ENCODE peak calls at places on chromosomes 3 and 15, in seven cellular contexts. Y is PC-3, E is GM23338, B is HCT116, U is hepatocyte, W is PC-9, A is MM.1S. T is an unnamed sample.

GRCh38 chr3:112774293-112774926 is 72.3 kb downstream of the CD200R1L start:
- DNase-seq in E (no peak), A (peak; percentile 16), B (no peak), W (peak; percentile 87), U (no peak), Y (peak; percentile 92), T (no peak)

GRCh38 chr15:79811406-79812405 is 85.1 kb downstream of the MTHFS start:
- DNase-seq in B (no peak), U (peak; percentile 73), Y (no peak), A (no peak), E (no peak), W (no peak), T (no peak)

GRCh38 chr3:73812054-73812453 is 187.3 kb upstream of the PDZRN3 start:
- DNase-seq in W (no peak), A (no peak), U (no peak), E (no peak), B (no peak), Y (no peak), T (no peak)

GRCh38 chr15:76177491-76178040 is 117.8 kb downstream of the TMEM266 start:
- DNase-seq in Y (peak; percentile 23), U (no peak), W (peak; percentile 65), B (no peak), E (no peak), A (no peak), T (no peak)

GRCh38 chr3:42071720-42072582 is 19.2 kb upstream of the TRAK1 start:
- DNase-seq in B (no peak), U (peak; percentile 68), E (peak; percentile 74), A (peak; percentile 85), Y (peak; percentile 97), W (no peak), T (peak; percentile 80)

GRCh38 chr3:58062469-58062868 is 54.2 kb downstream of the FLNB start:
- DNase-seq in U (no peak), E (no peak), Y (no peak), A (no peak), W (no peak), B (no peak), T (no peak)

GRCh38 chr15:65077981-65078352 is 1.4 kb downstream of the KBTBD13 start:
- DNase-seq in Y (no peak), B (peak; percentile 48), E (peak; percentile 94), W (no peak), A (peak; percentile 41), U (peak; percentile 80), T (no peak)

GRCh38 chr3:79369306-79369705 is 398.5 kb downstream of the ROBO1 start:
- DNase-seq in Y (peak; percentile 30), U (no peak), A (no peak), W (no peak), E (peak; percentile 24), B (no peak), T (no peak)

GRCh38 chr3:8733332-8734094 is at the start of gene CAV3:
- DNase-seq in Y (no peak), E (no peak), B (no peak), W (no peak), U (no peak), A (no peak), T (no peak)

GRCh38 chr3:6204891-6205290 is 656.0 kb upstream of the GRM7 start:
- DNase-seq in E (no peak), A (no peak), B (no peak), U (no peak), Y (peak; percentile 8), W (no peak), T (peak; percentile 40)

GRCh38 chr15:75823860-75824613 is 19.2 kb upstream of the UBE2Q2 start:
- DNase-seq in E (peak; percentile 92), W (peak; percentile 78), Y (peak; percentile 62), B (no peak), U (peak; percentile 53), A (no peak), T (no peak)

GRCh38 chr15:55457401-55458022 is 49.2 kb downstream of the PIERCE2 start:
- DNase-seq in E (no peak), W (no peak), A (no peak), Y (no peak), U (no peak), B (no peak), T (no peak)

GRCh38 chr3:107825556-107825955 is 265.3 kb downstream of the CD47 start:
- DNase-seq in W (no peak), Y (no peak), A (no peak), B (no peak), U (no peak), E (no peak), T (no peak)

GRCh38 chr15:66042624-66043023 is 173.3 kb downstream of the RAB11A start:
- DNase-seq in W (no peak), A (no peak), U (no peak), E (peak; percentile 81), B (no peak), Y (no peak), T (no peak)

GRCh38 chr3:178439504-178439903 is 96.7 kb upstream of the KCNMB2 start:
- DNase-seq in Y (peak; percentile 54), U (peak; percentile 55), B (no peak), W (peak; percentile 44), A (no peak), E (peak; percentile 24), T (no peak)

GRCh38 chr15:58433597-58434333 is 2.0 kb downstream of the LIPC start:
- DNase-seq in B (no peak), W (no peak), U (no peak), Y (no peak), A (no peak), E (no peak), T (no peak)

GRCh38 chr15:80893777-80894176 is 95.8 kb downstream of the MESD start:
- DNase-seq in U (no peak), E (no peak), Y (peak; percentile 15), B (no peak), A (no peak), W (no peak), T (no peak)

GRCh38 chr15:75720787-75721461 is 8.3 kb upstream of the CSPG4 start:
- DNase-seq in A (no peak), U (peak; percentile 61), E (peak; percentile 79), W (peak; percentile 82), Y (peak; percentile 85), B (peak; percentile 82), T (peak; percentile 52)

GRCh38 chr15:50256188-50257041 is 9.1 kb downstream of the HDC start:
- DNase-seq in B (peak; percentile 18), W (peak; percentile 84), E (no peak), U (no peak), Y (peak; percentile 77), A (no peak), T (no peak)

GRCh38 chr3:195512798-195513345 is 30.3 kb downstream of the PPP1R2 start:
- DNase-seq in B (no peak), E (no peak), A (no peak), W (peak; percentile 31), U (peak; percentile 1), Y (no peak), T (no peak)

GRCh38 chr15:41698779-41699178 is 38.6 kb downstream of the MGA start:
- DNase-seq in W (no peak), Y (peak; percentile 89), A (no peak), U (no peak), B (no peak), E (no peak), T (no peak)

GRCh38 chr15:31268108-31268501 is 58.5 kb upstream of the KLF13 start:
- DNase-seq in Y (no peak), E (no peak), B (no peak), A (no peak), U (no peak), W (no peak), T (peak; percentile 33)

GRCh38 chr3:184173374-184173722 is 1.3 kb upstream of the AP2M1 start:
- DNase-seq in E (no peak), W (no peak), Y (no peak), U (no peak), A (no peak), B (no peak), T (no peak)

GRCh38 chr3:184174278-184174645 is 393 bp upstream of the AP2M1 start:
- DNase-seq in B (no peak), U (no peak), A (no peak), Y (no peak), E (no peak), W (no peak), T (no peak)

GRCh38 chr3:184174646-184175492 is at the start of gene AP2M1:
- DNase-seq in W (peak; percentile 99), Y (peak; percentile 99), B (peak; percentile 98), A (peak; percentile 100), E (peak; percentile 99), U (peak; percentile 99), T (peak; percentile 99)

GRCh38 chr3:184171562-184171961 is 3.1 kb upstream of the AP2M1 start:
- DNase-seq in B (no peak), Y (peak; percentile 60), W (no peak), E (no peak), U (no peak), A (no peak), T (no peak)

GRCh38 chr3:184172681-184173373 is 1.8 kb upstream of the AP2M1 start:
- DNase-seq in W (no peak), B (no peak), E (no peak), A (no peak), U (no peak), Y (no peak), T (no peak)
- H3K4me1 ChIP-seq in W (peaks cover 20% of the 10 kb centered on the region), B (peaks cover 10% of the 10 kb centered on the region), E (peaks cover 15% of the 10 kb centered on the region), A (peaks cover 16% of the 10 kb centered on the region), U (peaks cover 13% of the 10 kb centered on the region), Y (peaks cover 55% of the 10 kb centered on the region), T (peaks cover 26% of the 10 kb centered on the region)

GRCh38 chr3:125622381-125622788 is 27.1 kb upstream of the OSBPL11 start:
- DNase-seq in E (no peak), B (no peak), Y (no peak), A (no peak), U (peak; percentile 10), W (no peak), T (no peak)
- H3K9me2 ChIP-seq in E (no peaks in the 10 kb centered on the region), B (no peaks in the 10 kb centered on the region), Y (no peaks in the 10 kb centered on the region), A (no peaks in the 10 kb centered on the region), U (no peaks in the 10 kb centered on the region), W (no peaks in the 10 kb centered on the region), T (no peaks in the 10 kb centered on the region)

GRCh38 chr3:20039765-20040475 is at the start of gene KAT2B:
- DNase-seq in B (no peak), U (peak; percentile 91), A (peak; percentile 87), Y (peak; percentile 74), E (peak; percentile 71), W (no peak), T (peak; percentile 93)
- H3K4me1 ChIP-seq in B (peaks cover 8% of the 10 kb centered on the region), U (peaks cover 28% of the 10 kb centered on the region), A (peaks cover 32% of the 10 kb centered on the region), Y (peaks cover 19% of the 10 kb centered on the region), E (peaks cover 14% of the 10 kb centered on the region), W (peaks cover 26% of the 10 kb centered on the region), T (peaks cover 51% of the 10 kb centered on the region)

DNA sequence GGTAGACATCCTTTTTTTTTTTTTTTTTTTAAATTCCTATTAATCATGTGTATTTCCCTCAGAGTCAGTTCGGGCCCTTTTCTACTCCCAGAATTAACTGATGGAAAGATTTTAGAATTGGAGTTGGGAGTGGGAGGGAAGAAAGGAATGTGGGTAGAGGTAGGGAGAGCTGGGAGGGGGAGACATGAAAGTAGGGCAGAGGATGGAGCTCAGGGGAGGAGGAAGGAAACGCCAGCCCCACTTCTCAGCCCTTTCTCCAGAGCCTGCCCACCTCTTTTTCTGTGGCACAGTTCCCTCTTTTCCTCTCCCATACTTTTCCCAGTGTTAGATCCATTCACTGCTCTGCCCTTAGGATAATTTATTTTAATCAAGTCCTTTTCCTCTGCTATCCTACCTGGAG is 129.4 kb downstream of the VPS8 start:
- DNase-seq in E (peak; percentile 56), U (no peak), A (no peak), B (no peak), W (no peak), Y (no peak), T (no peak)
- H3K9me2 ChIP-seq in E (no peaks in the 10 kb centered on the region), U (no peaks in the 10 kb centered on the region), A (no peaks in the 10 kb centered on the region), B (no peaks in the 10 kb centered on the region), W (no peaks in the 10 kb centered on the region), Y (no peaks in the 10 kb centered on the region), T (no peaks in the 10 kb centered on the region)

GRCh38 chr15:40049076-40049475 is 10.1 kb upstream of the SRP14 start:
- DNase-seq in U (no peak), B (no peak), A (no peak), W (no peak), Y (no peak), E (no peak), T (no peak)
- H3K4me1 ChIP-seq in U (peaks cover 29% of the 10 kb centered on the region), B (peaks cover 18% of the 10 kb centered on the region), A (peaks cover 52% of the 10 kb centered on the region), W (peaks cover 70% of the 10 kb centered on the region), Y (peaks cover 39% of the 10 kb centered on the region), E (peaks cover 13% of the 10 kb centered on the region), T (peaks cover 74% of the 10 kb centered on the region)